ENCODE peak calls at places on chromosome 11, in five cellular contexts. W, G, E, T and U are unnamed samples.

GRCh38 chr11:61841636-61842332 is 13.7 kb downstream of the FADS2 start:
- DNase-seq in W (no peak), G (no peak), E (no peak), T (no peak), U (no peak)

GRCh38 chr11:24391165-24391564 is 105.7 kb upstream of the LUZP2 start:
- DNase-seq in W (no peak), G (peak), E (no peak), T (no peak), U (no peak)

GRCh38 chr11:112525270-112525669 is 264.6 kb upstream of the PLET1 start:
- DNase-seq in W (peak), G (no peak), E (no peak), T (no peak), U (no peak)

GRCh38 chr11:101126551-101127347 is 2.9 kb downstream of the PGR start:
- DNase-seq in W (peak), G (no peak), E (no peak), T (no peak), U (no peak)

GRCh38 chr11:111429066-111429506 is 50.0 kb upstream of the POU2AF1 start:
- DNase-seq in W (peak), G (peak), E (peak), T (no peak), U (no peak)

GRCh38 chr11:61102667-61103491 is 590 bp downstream of the CD5 start:
- DNase-seq in W (no peak), G (no peak), E (no peak), T (no peak), U (no peak)

GRCh38 chr11:100849914-100850235 is 162.8 kb downstream of the ARHGAP42 start:
- DNase-seq in W (no peak), G (no peak), E (no peak), T (no peak), U (no peak)

GRCh38 chr11:1049071-1049405 is 12.5 kb upstream of the MUC6 start:
- DNase-seq in W (peak), G (no peak), E (no peak), T (no peak), U (no peak)

GRCh38 chr11:61693897-61694840 is 14.0 kb downstream of the DAGLA start:
- DNase-seq in W (no peak), G (no peak), E (peak), T (no peak), U (no peak)

GRCh38 chr11:119728226-119728626 is 774 bp downstream of the NECTIN1 start:
- DNase-seq in W (no peak), G (peak), E (peak), T (peak), U (peak)

GRCh38 chr11:128779036-128779435 is 85.2 kb downstream of the FLI1 start:
- DNase-seq in W (no peak), G (no peak), E (no peak), T (no peak), U (no peak)